ENCODE peak calls at places on chromosomes 4 and X, in nine cellular contexts. M is hypothalamus, W is M059J, K is fibroblast of the aortic adventitia, N is progenitor cell of endocrine pancreas, Q is astrocyte of the spinal cord, F is left cardiac atrium, E is GM06990, O is NCI-H146. D is an unnamed sample.

GRCh38 chr4:111464251-111465045 is 680.8 kb upstream of the FAM241A start:
- DNase-seq in M (no peak), W (peak; percentile 31), K (peak; percentile 16), N (no peak), Q (no peak), F (no peak), E (no peak), O (no peak), D (no peak)

GRCh38 chr4:1421650-1422049 is 15.4 kb upstream of the NKX1-1 start:
- DNase-seq in M (no peak), W (no peak), K (no peak), N (no peak), Q (no peak), F (no peak), E (no peak), O (no peak), D (no peak)

GRCh38 chr4:114400531-114400930 is 198.1 kb upstream of the UGT8 start:
- DNase-seq in M (no peak), W (peak; percentile 77), K (no peak), N (no peak), Q (peak; percentile 5), F (no peak), E (no peak), O (no peak), D (no peak)

GRCh38 chrX:110866421-110866820 is 70.8 kb upstream of the CHRDL1 start:
- DNase-seq in M (no peak), W (no peak), K (no peak), N (no peak), Q (no peak), F (no peak), E (no peak), O (no peak), D (no peak)

GRCh38 chr4:6338175-6338950 is 68.7 kb downstream of the WFS1 start:
- DNase-seq in M (no peak), W (no peak), K (no peak), N (no peak), Q (no peak), F (no peak), E (no peak), O (no peak), D (no peak)

GRCh38 chr4:75869100-75869499 is 33.2 kb downstream of the PPEF2 start:
- DNase-seq in M (no peak), W (no peak), K (no peak), N (no peak), Q (no peak), F (no peak), E (no peak), O (no peak), D (no peak)

GRCh38 chr4:114495471-114495928 is 103.1 kb upstream of the UGT8 start:
- DNase-seq in M (no peak), W (peak; percentile 1), K (no peak), N (no peak), Q (no peak), F (no peak), E (no peak), O (no peak), D (no peak)

GRCh38 chr4:8148159-8148558 is 10.5 kb downstream of the ABLIM2 start:
- DNase-seq in M (no peak), W (no peak), K (no peak), N (no peak), Q (no peak), F (no peak), E (no peak), O (no peak), D (no peak)

GRCh38 chr4:2280531-2281300 is 18.8 kb upstream of the MXD4 start:
- DNase-seq in M (no peak), W (peak; percentile 34), K (no peak), N (no peak), Q (no peak), F (peak; percentile 12), E (no peak), O (no peak), D (no peak)

GRCh38 chr4:145904413-145905177 is 34.0 kb downstream of the ZNF827 start:
- DNase-seq in M (no peak), W (no peak), K (no peak), N (no peak), Q (no peak), F (no peak), E (no peak), O (no peak), D (no peak)

GRCh38 chrX:107610667-107611066 is 17.6 kb upstream of the PRPS1 start:
- DNase-seq in M (no peak), W (no peak), K (no peak), N (no peak), Q (no peak), F (no peak), E (no peak), O (no peak), D (no peak)

GRCh38 chr4:4864940-4865704 is 5.7 kb downstream of the MSX1 start:
- DNase-seq in M (no peak), W (no peak), K (no peak), N (no peak), Q (peak; percentile 41), F (no peak), E (no peak), O (no peak), D (no peak)

GRCh38 chr4:102694791-102695190 is 66.0 kb downstream of the MANBA start:
- DNase-seq in M (no peak), W (peak; percentile 16), K (no peak), N (no peak), Q (peak; percentile 27), F (no peak), E (no peak), O (no peak), D (no peak)

GRCh38 chrX:585115-585808 is 45.3 kb upstream of the SHOX start:
- DNase-seq in M (no peak), W (no peak), K (no peak), N (no peak), Q (no peak), F (no peak), E (no peak), O (no peak), D (no peak)

GRCh38 chrX:70012756-70013155 is 37.0 kb downstream of the AWAT2 start:
- DNase-seq in M (no peak), W (no peak), K (no peak), N (no peak), Q (no peak), F (no peak), E (no peak), O (no peak), D (no peak)

GRCh38 chrX:65706041-65706828 is 38.8 kb downstream of the MSN start:
- DNase-seq in M (no peak), W (peak; percentile 98), K (peak; percentile 72), N (no peak), Q (peak; percentile 54), F (peak; percentile 63), E (peak; percentile 55), O (no peak), D (peak; percentile 90)

GRCh38 chr4:93810340-93810992 is 18.1 kb upstream of the ATOH1 start:
- DNase-seq in M (no peak), W (no peak), K (no peak), N (no peak), Q (peak; percentile 38), F (peak; percentile 39), E (no peak), O (no peak), D (no peak)

GRCh38 chr4:152807294-152807829 is 27.6 kb downstream of the ARFIP1 start:
- DNase-seq in M (no peak), W (peak; percentile 72), K (no peak), N (no peak), Q (peak; percentile 71), F (no peak), E (no peak), O (no peak), D (peak; percentile 22)

GRCh38 chr4:98474408-98474844 is 184.0 kb downstream of the TSPAN5 start:
- DNase-seq in M (no peak), W (peak; percentile 68), K (peak; percentile 76), N (no peak), Q (peak; percentile 59), F (no peak), E (no peak), O (no peak), D (peak; percentile 92)

GRCh38 chr4:183261953-183262775 is 57.9 kb downstream of the CLDN22 start:
- DNase-seq in M (peak; percentile 36), W (peak; percentile 71), K (peak; percentile 79), N (peak; percentile 75), Q (peak; percentile 76), F (peak; percentile 82), E (peak; percentile 14), O (peak; percentile 66), D (peak; percentile 76)

GRCh38 chrX:145524931-145525330 is 277.6 kb downstream of the SPANXN1 start:
- DNase-seq in M (no peak), W (no peak), K (no peak), N (no peak), Q (no peak), F (no peak), E (no peak), O (no peak), D (no peak)

GRCh38 chr4:72286185-72286584 is 254.4 kb downstream of the NPFFR2 start:
- DNase-seq in M (no peak), W (peak; percentile 4), K (peak; percentile 40), N (no peak), Q (peak; percentile 50), F (no peak), E (no peak), O (no peak), D (peak; percentile 15)

GRCh38 chr4:38387819-38388218 is 276.2 kb upstream of the KLF3 start:
- DNase-seq in M (no peak), W (no peak), K (peak; percentile 58), N (no peak), Q (no peak), F (no peak), E (no peak), O (no peak), D (no peak)

GRCh38 chrX:148691456-148691855 is 191.0 kb downstream of the AFF2 start:
- DNase-seq in M (no peak), W (no peak), K (peak; percentile 3), N (no peak), Q (peak; percentile 3), F (no peak), E (no peak), O (no peak), D (peak; percentile 38)

GRCh38 chrX:108299101-108299591 is 139.1 kb downstream of the COL4A6 start:
- DNase-seq in M (no peak), W (no peak), K (peak; percentile 33), N (no peak), Q (peak; percentile 43), F (no peak), E (peak; percentile 6), O (no peak), D (no peak)

GRCh38 chrX:148813422-148813821 is 313.0 kb downstream of the AFF2 start:
- DNase-seq in M (no peak), W (no peak), K (no peak), N (no peak), Q (no peak), F (no peak), E (no peak), O (no peak), D (no peak)

GRCh38 chr4:74283614-74284013 is 24.7 kb upstream of the EPGN start:
- DNase-seq in M (no peak), W (peak; percentile 94), K (peak; percentile 55), N (no peak), Q (peak; percentile 65), F (no peak), E (no peak), O (no peak), D (peak; percentile 52)

GRCh38 chr4:82797591-82798081 is 960 bp downstream of the SCD5 start:
- DNase-seq in M (peak; percentile 36), W (peak; percentile 42), K (peak; percentile 31), N (peak; percentile 15), Q (peak; percentile 55), F (peak; percentile 42), E (peak; percentile 30), O (peak; percentile 14), D (peak; percentile 44)

GRCh38 chr4:18691431-18692200 is 670.1 kb upstream of the LCORL start:
- DNase-seq in M (no peak), W (no peak), K (no peak), N (no peak), Q (no peak), F (no peak), E (no peak), O (no peak), D (no peak)

D was measured in AG10803.